ENCODE peak calls at places on chromosomes 7 and 10, in six cellular contexts. B is activated naive CD4-positive, alpha-beta T cell treated with anti-CD3 and anti-CD28 coated beads, Interleukin-2, amount 10 ng/mL, durations not matched to agents 7 days and 5 days; R is OCI-LY7; W is germinal center; J is H7; D is anterior cingulate cortex. I is an unnamed sample.

GRCh38 chr10:132534348-132535064 is 3.1 kb upstream of the INPP5A start:
- DNase-seq in J (peak; percentile 28), R (no peak), W (no peak), B (no peak), D (no peak), I (no peak)

GRCh38 chr10:71312220-71312619 is 6.8 kb upstream of the SLC29A3 start:
- DNase-seq in W (no peak), R (no peak), B (no peak), J (no peak), D (no peak), I (no peak)

GRCh38 chr7:149027560-149028345 is 552 bp downstream of the PDIA4 start:
- DNase-seq in B (no peak), D (no peak), R (peak; percentile 18), J (peak; percentile 36), W (no peak), I (no peak)

GRCh38 chr10:121158988-121159579 is 307.9 kb downstream of the WDR11 start:
- DNase-seq in D (no peak), B (no peak), J (no peak), W (no peak), R (no peak), I (no peak)

GRCh38 chr10:88117869-88118632 is 254.6 kb downstream of the PTEN start:
- DNase-seq in R (peak; percentile 59), B (no peak), D (no peak), W (no peak), J (peak; percentile 33), I (no peak)

GRCh38 chr7:134290286-134290685 is 26.4 kb downstream of the SLC35B4 start:
- DNase-seq in D (no peak), W (no peak), B (no peak), J (no peak), R (no peak), I (no peak)

GRCh38 chr10:59177031-59177861 is 803 bp downstream of the PHYHIPL start:
- DNase-seq in W (no peak), D (peak; percentile 59), J (peak; percentile 69), B (no peak), R (no peak), I (peak; percentile 30)

GRCh38 chr7:101705327-101705726 is 76.2 kb upstream of the MYL10 start:
- DNase-seq in B (no peak), J (no peak), R (no peak), D (no peak), W (no peak), I (no peak)

GRCh38 chr7:101294832-101295121 is 26.8 kb downstream of the IFT22 start:
- DNase-seq in W (no peak), R (no peak), D (no peak), J (no peak), B (no peak), I (no peak)

GRCh38 chr10:121648078-121648477 is 49.8 kb upstream of the FGFR2 start:
- DNase-seq in J (peak; percentile 60), D (peak; percentile 68), B (no peak), R (no peak), W (no peak), I (no peak)

GRCh38 chr10:29392376-29393021 is 103.6 kb downstream of the LYZL1 start:
- DNase-seq in D (peak; percentile 20), J (peak; percentile 63), W (peak; percentile 40), R (peak; percentile 26), B (peak; percentile 51), I (no peak)

GRCh38 chr10:98259606-98260319 is 8.2 kb downstream of the LOXL4 start:
- DNase-seq in W (no peak), J (peak; percentile 21), B (no peak), D (no peak), R (no peak), I (no peak)

GRCh38 chr7:7231005-7231404 is 48.7 kb downstream of the C1GALT1 start:
- DNase-seq in J (no peak), W (no peak), R (no peak), D (no peak), B (no peak), I (no peak)

GRCh38 chr7:44811093-44811492 is 14.6 kb downstream of the PPIA start:
- DNase-seq in J (no peak), W (no peak), D (no peak), R (no peak), B (no peak), I (no peak)

GRCh38 chr7:127692200-127692599 is 40.2 kb downstream of the SND1 start:
- DNase-seq in D (no peak), R (no peak), J (no peak), W (peak; percentile 33), B (no peak), I (no peak)

GRCh38 chr7:122339145-122339904 is 34.8 kb upstream of the FEZF1 start:
- DNase-seq in J (no peak), W (no peak), D (no peak), R (no peak), B (no peak), I (no peak)

GRCh38 chr7:36775673-36776072 is 51.4 kb upstream of the AOAH start:
- DNase-seq in B (no peak), R (no peak), W (no peak), J (no peak), D (no peak), I (no peak)

GRCh38 chr10:131183546-131184045 is 127.9 kb downstream of the TCERG1L start:
- DNase-seq in W (no peak), R (no peak), D (no peak), J (no peak), B (no peak), I (no peak)

GRCh38 chr10:25786899-25787298 is 147.1 kb upstream of the MYO3A start:
- DNase-seq in W (no peak), B (no peak), J (no peak), D (no peak), R (no peak), I (no peak)

GRCh38 chr7:44121761-44122420 is 1.5 kb downstream of the POLD2 start:
- DNase-seq in W (no peak), B (no peak), J (no peak), D (no peak), R (no peak), I (no peak)

GRCh38 chr10:114507449-114507848 is 103.1 kb upstream of the AFAP1L2 start:
- DNase-seq in R (no peak), J (no peak), B (no peak), D (no peak), W (no peak), I (no peak)